ENCODE peak calls at places on chromosomes 13 and 19, in nine cellular contexts. I is C1 segment of cervical spinal cord; E is activated naive CD4-positive, alpha-beta T cell treated with anti-CD3 and anti-CD28 coated beads, Interleukin-2, amount 10 ng/mL, durations not matched to agents 7 days and 5 days; T is stimulated activated CD4-positive, alpha-beta T cell treated with anti-CD3 and anti-CD28 coated beads, Interleukin-2, amount 100 ng/mL, for 48 hours; X is BJ; R is left colon; J is nephron progenitor cell; O is GM13977; F is SW 1271. N is an unnamed sample.

GRCh38 chr19:33376423-33376822 is 2.9 kb downstream of the CEBPG start:
- DNase-seq in F (peak), R (peak), J (no peak), O (no peak), I (no peak), E (no peak), T (no peak), X (peak), N (peak)

GRCh38 chr13:110109910-110110309 is 197.0 kb downstream of the COL4A1 start:
- DNase-seq in R (peak), F (no peak), T (no peak), E (no peak), O (no peak), I (no peak), J (no peak), X (no peak), N (peak)

GRCh38 chr19:7272856-7273578 is 21.2 kb downstream of the INSR start:
- DNase-seq in T (no peak), I (no peak), J (no peak), O (peak), X (no peak), E (no peak), R (no peak), F (no peak), N (no peak)

GRCh38 chr19:38401148-38401547 is 1.7 kb upstream of the FAM98C start:
- DNase-seq in E (no peak), F (peak), X (no peak), R (no peak), T (no peak), O (no peak), J (no peak), I (no peak), N (no peak)

GRCh38 chr19:29999490-29999889 is 57.5 kb downstream of the URI1 start:
- DNase-seq in F (no peak), X (no peak), E (no peak), T (no peak), J (no peak), I (no peak), O (no peak), R (no peak), N (no peak)

GRCh38 chr19:23391239-23391638 is 4.0 kb downstream of the ZNF91 start:
- DNase-seq in T (no peak), X (no peak), E (no peak), I (no peak), F (no peak), J (no peak), O (no peak), R (no peak), N (no peak)

GRCh38 chr13:76512676-76513277 is 373.4 kb downstream of the KCTD12 start:
- DNase-seq in J (no peak), T (no peak), X (peak), R (no peak), I (no peak), E (no peak), F (peak), O (no peak), N (peak)

GRCh38 chr13:98254541-98254940 is 77.5 kb upstream of the RNF113B start:
- DNase-seq in R (no peak), I (no peak), O (no peak), J (no peak), T (no peak), X (peak), F (no peak), E (no peak), N (peak)

GRCh38 chr13:67736646-67737420 is 506.7 kb upstream of the PCDH9 start:
- DNase-seq in R (no peak), E (no peak), X (no peak), O (no peak), T (no peak), F (peak), I (no peak), J (peak), N (peak)

GRCh38 chr13:99256283-99256682 is 1.9 kb downstream of the GPR18 start:
- DNase-seq in I (no peak), T (no peak), R (no peak), E (no peak), F (no peak), J (no peak), X (no peak), O (no peak), N (no peak)

GRCh38 chr13:20190481-20191310 is 2.0 kb downstream of the GJB2 start:
- DNase-seq in T (no peak), J (no peak), X (no peak), I (no peak), E (no peak), F (no peak), O (no peak), R (no peak), N (peak)

GRCh38 chr13:31827707-31828106 is 88.4 kb downstream of the RXFP2 start:
- DNase-seq in T (no peak), E (no peak), R (no peak), I (no peak), F (no peak), J (no peak), X (no peak), O (no peak), N (no peak)

GRCh38 chr19:42175952-42176648 is 41.4 kb downstream of the DEDD2 start:
- DNase-seq in E (peak), I (peak), F (no peak), X (no peak), R (no peak), T (no peak), O (no peak), J (no peak), N (no peak)

GRCh38 chr19:1489463-1489971 is 633 bp downstream of the PCSK4 start:
- DNase-seq in E (peak), F (no peak), O (peak), J (no peak), R (no peak), X (no peak), I (no peak), T (no peak), N (no peak)

GRCh38 chr19:35533201-35533821 is at the start of gene GAPDHS:
- DNase-seq in F (no peak), J (no peak), O (no peak), I (no peak), X (no peak), T (no peak), R (no peak), E (no peak), N (no peak)

GRCh38 chr13:49610176-49610575 is 18.1 kb upstream of the ARL11 start:
- DNase-seq in J (no peak), O (no peak), F (no peak), X (no peak), R (no peak), T (no peak), I (no peak), E (no peak), N (no peak)